ENCODE peak calls at places on chromosomes 1 and 21, in four cellular contexts. X, I, G and D are unnamed samples.

GRCh38 chr21:37073417-37074194 is 552 bp downstream of the TTC3 start:
- DNase-seq in G (peak; percentile 75), I (no peak), X (peak; percentile 53), D (peak; percentile 33)

GRCh38 chr21:40136571-40136970 is 269.3 kb downstream of the PCP4 start:
- DNase-seq in I (no peak), X (no peak), G (no peak), D (no peak)

GRCh38 chr1:94543003-94543402 is 1.4 kb upstream of the F3 start:
- DNase-seq in X (no peak), G (no peak), I (no peak), D (no peak)

GRCh38 chr1:202234331-202235002 is 40.9 kb downstream of the LGR6 start:
- DNase-seq in G (no peak), I (no peak), X (no peak), D (no peak)

GRCh38 chr1:62720946-62721554 is 32.9 kb upstream of the DOCK7 start:
- DNase-seq in I (no peak), X (no peak), G (peak; percentile 32), D (peak; percentile 52)

GRCh38 chr1:16122916-16123315 is 33.0 kb downstream of the EPHA2 start:
- DNase-seq in G (no peak), I (no peak), X (no peak), D (no peak)

GRCh38 chr1:94039514-94039870 is 81.5 kb downstream of the ABCA4 start:
- DNase-seq in G (peak; percentile 90), X (peak; percentile 68), I (peak; percentile 88), D (peak; percentile 91)

GRCh38 chr1:178134061-178134460 is 40.2 kb downstream of the RASAL2 start:
- DNase-seq in G (no peak), X (no peak), I (no peak), D (no peak)

GRCh38 chr1:165240486-165240885 is 116.0 kb downstream of the LMX1A start:
- DNase-seq in G (no peak), X (no peak), I (no peak), D (no peak)

GRCh38 chr21:17089121-17089520 is 423.7 kb upstream of the CXADR start:
- DNase-seq in X (no peak), I (no peak), G (no peak), D (no peak)

GRCh38 chr1:60329636-60330035 is 256.1 kb upstream of the C1orf87 start:
- DNase-seq in G (no peak), X (no peak), I (no peak), D (no peak)

GRCh38 chr1:245605480-245606156 is 450.8 kb downstream of the KIF26B start:
- DNase-seq in X (no peak), I (no peak), G (no peak), D (peak; percentile 94)

GRCh38 chr1:236887081-236887480 is 92.0 kb downstream of the MTR start:
- DNase-seq in X (no peak), I (no peak), G (no peak), D (no peak)

GRCh38 chr1:175648927-175649326 is 94.5 kb downstream of the TNR start:
- DNase-seq in X (no peak), I (no peak), G (no peak), D (no peak)

GRCh38 chr1:116881879-116882520 is 27.7 kb upstream of the PTGFRN start:
- DNase-seq in X (peak; percentile 28), I (peak; percentile 89), G (no peak), D (peak; percentile 31)

GRCh38 chr1:116877369-116877768 is 32.3 kb upstream of the PTGFRN start:
- DNase-seq in X (no peak), G (peak; percentile 23), I (no peak), D (no peak)

GRCh38 chr1:116879478-116880133 is 30.1 kb upstream of the PTGFRN start:
- DNase-seq in I (no peak), G (no peak), X (no peak), D (no peak)

GRCh38 chr1:116880952-116881351 is 28.8 kb upstream of the PTGFRN start:
- DNase-seq in I (peak; percentile 82), X (peak; percentile 45), G (no peak), D (no peak)

DNA sequence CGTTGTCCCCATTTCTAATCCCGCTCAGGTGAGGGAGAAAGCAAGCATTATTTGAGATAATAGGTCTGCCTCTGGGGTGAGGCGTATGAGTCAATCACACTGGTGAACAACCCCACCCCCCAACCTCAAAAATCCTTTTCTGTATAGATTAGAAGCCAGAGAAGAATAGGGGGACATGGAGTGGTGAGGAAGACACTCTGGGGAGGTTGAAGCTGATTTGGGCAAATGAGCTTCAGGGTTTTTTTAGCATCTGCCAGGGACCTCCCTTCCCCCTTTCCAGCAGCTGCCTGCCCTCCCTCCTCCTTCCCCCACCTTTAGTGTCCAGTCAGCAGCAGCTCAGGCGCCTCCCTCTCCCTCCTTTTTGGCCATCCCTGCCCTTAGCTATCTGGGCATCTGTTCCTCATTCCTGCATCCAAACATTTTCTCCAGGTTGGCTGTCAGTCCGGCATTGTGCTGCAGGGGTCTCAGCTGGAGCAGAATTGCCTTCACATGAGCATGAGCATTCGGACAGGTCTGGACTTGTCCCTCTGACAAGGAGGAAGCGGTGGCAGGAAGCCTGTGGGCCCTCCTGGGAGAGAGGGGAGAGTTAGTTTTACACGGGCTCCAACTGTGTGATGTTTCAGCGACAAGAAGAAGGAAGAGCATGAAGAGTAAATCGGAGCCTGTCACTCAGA is 30.8 kb upstream of the PTGFRN start:
- DNase-seq in G (peak; percentile 16), I (no peak), X (peak; percentile 52), D (peak; percentile 57)
- H3K27ac ChIP-seq in G (no peak overlapping the region), I (peak overlapping the region; percentile 54), X (peak overlapping the region; percentile 83), D (peak overlapping the region; percentile 83)

GRCh38 chr1:50426108-50426700 is 3.0 kb upstream of the DMRTA2 start:
- DNase-seq in I (no peak), X (no peak), G (no peak), D (no peak)

GRCh38 chr1:50425376-50426107 is 2.3 kb upstream of the DMRTA2 start:
- DNase-seq in I (no peak), G (no peak), X (no peak), D (peak; percentile 21)

GRCh38 chr1:50427086-50427817 is 4.0 kb upstream of the DMRTA2 start:
- DNase-seq in I (no peak), X (no peak), G (no peak), D (no peak)

GRCh38 chr1:50427818-50428779 is 4.9 kb upstream of the DMRTA2 start:
- DNase-seq in I (no peak), G (no peak), X (no peak), D (no peak)

DNA sequence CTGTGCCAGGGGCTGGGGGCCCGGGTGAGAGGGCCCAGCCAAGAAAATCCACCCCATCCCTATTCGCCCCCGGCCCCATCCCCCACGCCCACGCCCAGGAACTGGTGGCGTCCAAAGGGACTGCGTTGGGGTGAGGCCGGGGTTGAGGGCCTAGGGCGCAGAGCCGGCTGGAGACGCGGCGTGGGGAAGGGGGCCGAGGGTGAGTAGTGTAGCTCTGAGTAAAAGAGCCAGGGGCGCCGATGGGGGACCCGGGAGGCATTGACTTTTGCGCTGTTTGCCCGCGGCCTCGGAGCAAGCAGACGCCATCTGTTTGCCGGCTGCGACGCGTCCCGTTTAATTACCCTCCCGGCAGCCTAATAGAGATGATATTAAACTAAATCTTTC is 3.5 kb upstream of the DMRTA2 start:
- DNase-seq in G (no peak), X (no peak), I (no peak), D (no peak)
- H3K4me1 ChIP-seq in G (peaks cover 11% of the 10 kb centered on the region), X (peaks cover 53% of the 10 kb centered on the region), I (peaks cover 56% of the 10 kb centered on the region), D (no peaks in the 10 kb centered on the region)

GRCh38 chr21:34877485-34878128 is 171.5 kb downstream of the RUNX1 start:
- DNase-seq in X (no peak), G (no peak), I (peak; percentile 56), D (no peak)
- H3K36me3 ChIP-seq in X (no peaks in the 10 kb centered on the region), G (no peaks in the 10 kb centered on the region), I (peaks cover 3% of the 10 kb centered on the region), D (no peaks in the 10 kb centered on the region)

DNA sequence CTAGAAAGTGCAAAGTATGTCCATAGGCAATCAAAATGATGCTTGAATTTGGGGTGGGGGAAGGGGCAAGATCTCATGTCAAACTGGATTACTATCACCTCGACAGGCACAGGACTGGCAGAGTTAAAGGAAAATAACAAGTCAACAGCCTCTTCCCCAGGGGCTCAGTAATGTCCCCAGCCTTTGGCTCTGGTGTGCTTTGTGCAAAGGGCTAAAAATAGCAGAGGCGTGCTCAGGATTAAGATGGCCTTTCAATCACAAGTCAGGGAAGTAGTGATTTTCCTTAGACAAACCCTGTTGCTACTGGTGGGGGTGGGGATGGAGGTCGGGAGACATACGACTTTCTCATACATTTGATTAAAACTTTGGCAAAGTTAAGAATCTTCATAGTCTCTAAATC is 63.4 kb upstream of the OLIG2 start:
- DNase-seq in I (no peak), X (no peak), G (no peak), D (peak; percentile 32)
- H3K27ac ChIP-seq in I (no peak overlapping the region), X (no peak overlapping the region), G (no peak overlapping the region), D (no peak overlapping the region)

GRCh38 chr1:31031330-31032143 is 34.0 kb downstream of the PUM1 start:
- DNase-seq in I (no peak), G (no peak), X (no peak), D (no peak)
- H3K4me1 ChIP-seq in I (peaks cover 50% of the 10 kb centered on the region), G (no peaks in the 10 kb centered on the region), X (peaks cover 89% of the 10 kb centered on the region), D (peaks cover 28% of the 10 kb centered on the region)